ENCODE peak calls at places on chromosomes 3 and 15, in ten cellular contexts. Y is mucosa of gallbladder; U is CD8-positive, alpha-beta memory T cell; F is KBM-7; B is K562; T is activated CD4-positive, alpha-beta T cell treated with anti-CD3 and anti-CD28 coated beads for 48 hours; E is activated CD4-positive, alpha-beta memory T cell treated with anti-CD3 and anti-CD28 coated beads, Interleukin-2, amount 10 ng/mL, durations not matched to agents 7 days and 5 days; O is GM20000; L is stimulated activated CD8-positive, alpha-beta memory T cell treated with anti-CD3 and anti-CD28 coated beads, Interleukin-4, amount 100 ng/mL, for 48 hours; I is NCI-H446 treated with DMSO at 0.1 percent for 48 hours. W is an unnamed sample.

GRCh38 chr15:32923176-32923575 is 205.4 kb downstream of the GREM1 start:
- DNase-seq in Y (no peak), U (no peak), F (no peak), B (no peak), T (no peak), E (no peak), O (no peak), L (no peak), I (no peak), W (no peak)

GRCh38 chr3:196517919-196518318 is 2.8 kb upstream of the SMCO1 start:
- DNase-seq in Y (no peak), U (no peak), F (no peak), B (no peak), T (no peak), E (no peak), O (no peak), L (no peak), I (peak), W (no peak)

GRCh38 chr15:59158701-59159034 is 48.0 kb upstream of the LDHAL6B start:
- DNase-seq in Y (no peak), U (no peak), F (no peak), B (no peak), T (no peak), E (no peak), O (no peak), L (no peak), I (no peak), W (no peak)

GRCh38 chr3:194333212-194333980 is 17.7 kb downstream of the CPN2 start:
- DNase-seq in Y (peak), U (peak), F (peak), B (peak), T (peak), E (peak), O (peak), L (peak), I (no peak), W (peak)

GRCh38 chr3:25854214-25854613 is 64.3 kb downstream of the OXSM start:
- DNase-seq in Y (no peak), U (no peak), F (no peak), B (no peak), T (no peak), E (no peak), O (no peak), L (no peak), I (no peak), W (no peak)

GRCh38 chr3:193819117-193819978 is 226.3 kb downstream of the OPA1 start:
- DNase-seq in Y (no peak), U (no peak), F (no peak), B (no peak), T (no peak), E (no peak), O (no peak), L (no peak), I (no peak), W (no peak)

GRCh38 chr15:89971592-89971997 is 29.5 kb upstream of the ZNF710 start:
- DNase-seq in Y (peak), U (no peak), F (peak), B (peak), T (peak), E (peak), O (peak), L (peak), I (peak), W (peak)

GRCh38 chr3:194633349-194634004 is at the start of gene TMEM44:
- DNase-seq in Y (peak), U (peak), F (peak), B (peak), T (peak), E (peak), O (peak), L (peak), I (peak), W (peak)

GRCh38 chr3:121477589-121477988 is 68.2 kb downstream of the POLQ start:
- DNase-seq in Y (no peak), U (no peak), F (no peak), B (no peak), T (no peak), E (no peak), O (no peak), L (no peak), I (no peak), W (no peak)

GRCh38 chr3:38528457-38528856 is 32.3 kb downstream of the EXOG start:
- DNase-seq in Y (no peak), U (no peak), F (peak), B (no peak), T (no peak), E (no peak), O (no peak), L (no peak), I (no peak), W (no peak)

GRCh38 chr15:92812271-92812670 is 87.9 kb upstream of the CHD2 start:
- DNase-seq in Y (no peak), U (no peak), F (no peak), B (no peak), T (no peak), E (no peak), O (no peak), L (no peak), I (no peak), W (no peak)

GRCh38 chr15:89841306-89841705 is 26.7 kb upstream of the ANPEP start:
- DNase-seq in Y (no peak), U (no peak), F (no peak), B (no peak), T (no peak), E (no peak), O (no peak), L (no peak), I (no peak), W (no peak)